ENCODE peak calls at places on chromosomes 13 and 19, in ten cellular contexts. I, B, X, P, A, O, M, V, Z and T are unnamed samples.

GRCh38 chr13:49374585-49375290 is 69.1 kb downstream of the CAB39L start:
- DNase-seq in I (no peak), B (no peak), X (no peak), P (no peak), A (no peak), O (no peak), M (no peak), V (no peak), Z (no peak), T (no peak)

GRCh38 chr19:1042689-1043511 is 3.0 kb downstream of the ABCA7 start:
- DNase-seq in I (no peak), B (peak; percentile 46), X (no peak), P (no peak), A (no peak), O (peak; percentile 75), M (no peak), V (peak; percentile 64), Z (no peak), T (peak; percentile 74)

GRCh38 chr13:23705578-23705977 is 135.4 kb downstream of the TNFRSF19 start:
- DNase-seq in I (no peak), B (no peak), X (no peak), P (no peak), A (no peak), O (no peak), M (no peak), V (no peak), Z (no peak), T (no peak)

GRCh38 chr19:7597689-7598088 is 2.0 kb downstream of the CAMSAP3 start:
- DNase-seq in I (no peak), B (no peak), X (no peak), P (peak; percentile 59), A (no peak), O (no peak), M (no peak), V (no peak), Z (no peak), T (no peak)

GRCh38 chr19:18211683-18212082 is 7.8 kb upstream of the RAB3A start:
- DNase-seq in I (no peak), B (no peak), X (no peak), P (no peak), A (no peak), O (no peak), M (no peak), V (no peak), Z (no peak), T (no peak)

GRCh38 chr19:7238091-7238490 is 56.1 kb downstream of the INSR start:
- DNase-seq in I (no peak), B (no peak), X (no peak), P (no peak), A (no peak), O (no peak), M (no peak), V (no peak), Z (no peak), T (no peak)

GRCh38 chr13:71865858-71866172 is 1.2 kb downstream of the DACH1 start:
- DNase-seq in I (no peak), B (no peak), X (no peak), P (no peak), A (peak; percentile 18), O (peak; percentile 82), M (no peak), V (peak; percentile 55), Z (peak; percentile 35), T (peak; percentile 45)

GRCh38 chr13:36057041-36057440 is 74.1 kb downstream of the DCLK1 start:
- DNase-seq in I (no peak), B (no peak), X (no peak), P (no peak), A (no peak), O (no peak), M (no peak), V (no peak), Z (peak; percentile 11), T (no peak)

GRCh38 chr19:42032428-42032827 is 37.6 kb downstream of the GRIK5 start:
- DNase-seq in I (no peak), B (no peak), X (no peak), P (no peak), A (no peak), O (no peak), M (peak; percentile 66), V (peak; percentile 1), Z (no peak), T (no peak)

GRCh38 chr13:73464758-73465628 is 406.2 kb downstream of the KLF5 start:
- DNase-seq in I (no peak), B (no peak), X (no peak), P (no peak), A (no peak), O (no peak), M (no peak), V (no peak), Z (no peak), T (no peak)

GRCh38 chr19:55467236-55468053 is 2.9 kb upstream of the C19orf85 start:
- DNase-seq in I (peak; percentile 74), B (peak; percentile 80), X (peak; percentile 57), P (peak; percentile 65), A (peak; percentile 69), O (peak; percentile 93), M (peak; percentile 59), V (peak; percentile 83), Z (peak; percentile 70), T (peak; percentile 83)

GRCh38 chr13:30846844-30847243 is 59.2 kb upstream of the MEDAG start:
- DNase-seq in I (no peak), B (no peak), X (no peak), P (no peak), A (no peak), O (no peak), M (no peak), V (no peak), Z (no peak), T (no peak)

GRCh38 chr13:73943137-73943964 is 190.9 kb downstream of the KLF12 start:
- DNase-seq in I (no peak), B (no peak), X (peak; percentile 63), P (no peak), A (no peak), O (no peak), M (peak; percentile 25), V (no peak), Z (no peak), T (no peak)

GRCh38 chr19:19488041-19488874 is 27.1 kb downstream of the TSSK6 start:
- DNase-seq in I (peak; percentile 43), B (peak; percentile 63), X (no peak), P (peak; percentile 58), A (no peak), O (no peak), M (peak; percentile 36), V (peak; percentile 59), Z (peak; percentile 24), T (peak; percentile 72)

GRCh38 chr19:7534531-7534980 is 961 bp upstream of the PNPLA6 start:
- DNase-seq in I (peak; percentile 76), B (peak; percentile 64), X (no peak), P (peak; percentile 57), A (peak; percentile 63), O (no peak), M (peak; percentile 44), V (peak; percentile 71), Z (peak; percentile 89), T (peak; percentile 62)

GRCh38 chr19:18613589-18614234 is 1.0 kb downstream of the TMEM59L start:
- DNase-seq in I (no peak), B (no peak), X (no peak), P (no peak), A (no peak), O (no peak), M (no peak), V (no peak), Z (peak; percentile 52), T (no peak)

DNA sequence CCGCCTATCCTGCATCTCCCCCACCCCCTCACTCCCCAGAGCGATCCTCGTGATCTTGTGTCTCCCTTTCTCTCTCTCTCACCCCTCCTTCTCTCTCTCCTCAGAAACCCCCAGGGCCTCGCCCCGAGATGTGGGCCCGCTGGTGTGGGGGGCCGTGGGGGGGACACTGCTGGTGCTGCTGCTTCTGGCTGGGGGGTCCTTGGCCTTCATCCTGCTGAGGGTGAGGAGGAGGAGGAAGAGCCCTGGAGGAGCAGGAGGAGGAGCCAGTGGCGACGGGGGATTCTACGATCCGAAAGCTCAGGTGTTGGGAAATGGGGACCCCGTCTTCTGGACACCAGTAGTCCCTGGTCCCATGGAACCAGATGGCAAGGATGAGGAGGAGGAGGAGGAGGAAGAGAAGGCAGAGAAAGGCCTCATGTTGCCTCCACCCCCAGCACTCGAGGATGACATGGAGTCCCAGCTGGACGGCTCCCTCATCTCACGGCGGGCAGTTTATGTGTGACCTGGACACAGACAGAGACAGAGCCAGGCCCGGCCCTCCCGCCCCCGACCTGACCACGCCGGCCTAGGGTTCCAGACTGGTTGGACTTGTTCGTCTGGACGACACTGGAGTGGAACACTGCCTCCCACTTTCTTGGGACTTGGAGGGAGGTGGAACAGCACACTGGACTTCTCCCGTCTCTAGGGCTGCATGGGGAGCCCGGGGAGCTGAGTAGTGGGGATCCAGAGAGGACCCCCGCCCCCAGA is 12.8 kb upstream of the TOMM40 start:
- DNase-seq in I (no peak), B (no peak), X (no peak), P (no peak), A (no peak), O (no peak), M (no peak), V (no peak), Z (no peak), T (no peak)
- H3K36me3 ChIP-seq in I (peaks cover 66% of the 10 kb centered on the region), B (no peaks in the 10 kb centered on the region), X (no peaks in the 10 kb centered on the region), P (peaks cover 10% of the 10 kb centered on the region), A (peaks cover 59% of the 10 kb centered on the region), O (peaks cover 26% of the 10 kb centered on the region), M (peaks cover 21% of the 10 kb centered on the region), V (peaks cover 5% of the 10 kb centered on the region), Z (no peaks in the 10 kb centered on the region), T (no peaks in the 10 kb centered on the region)

DNA sequence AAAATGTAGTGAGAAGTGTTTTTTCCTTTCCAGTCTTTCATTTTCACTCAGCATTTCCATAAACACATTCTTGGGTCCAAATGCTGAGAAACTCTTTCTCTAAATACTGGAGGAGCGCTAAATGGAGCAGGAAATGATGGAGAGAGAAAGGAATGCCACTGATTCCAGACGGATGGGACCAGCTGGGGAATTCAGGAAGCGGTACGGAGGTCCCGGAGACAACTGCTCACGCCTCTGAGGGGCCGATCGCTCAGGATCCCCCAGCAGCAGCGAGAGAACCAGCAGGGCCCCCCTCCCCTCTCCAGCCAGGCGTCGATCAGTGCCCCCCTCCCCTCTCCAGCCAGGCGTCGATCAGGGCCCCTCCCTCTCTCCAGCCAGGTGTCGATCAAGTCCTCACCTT is 13.2 kb downstream of the RASA3 start:
- DNase-seq in I (peak; percentile 48), B (no peak), X (no peak), P (peak; percentile 42), A (no peak), O (no peak), M (no peak), V (peak; percentile 58), Z (peak; percentile 77), T (no peak)
- H3K4me3 ChIP-seq in I (peak overlapping the region; percentile 3), B (no peak overlapping the region), X (peak overlapping the region; percentile 65), P (no peak overlapping the region), A (peak overlapping the region; percentile 32), O (no peak overlapping the region), M (no peak overlapping the region), V (no peak overlapping the region), Z (no peak overlapping the region), T (no peak overlapping the region)

GRCh38 chr13:110415669-110416068 is 108.6 kb downstream of the COL4A2 start:
- DNase-seq in I (no peak), B (no peak), X (no peak), P (no peak), A (no peak), O (no peak), M (peak; percentile 28), V (no peak), Z (no peak), T (no peak)
- H3K4me1 ChIP-seq in I (peaks cover 71% of the 10 kb centered on the region), B (peaks cover 18% of the 10 kb centered on the region), X (no peaks in the 10 kb centered on the region), P (peaks cover 20% of the 10 kb centered on the region), A (peaks cover 95% of the 10 kb centered on the region), O (peaks cover 11% of the 10 kb centered on the region), M (no peaks in the 10 kb centered on the region), V (peaks cover 40% of the 10 kb centered on the region), Z (no peaks in the 10 kb centered on the region), T (peaks cover 3% of the 10 kb centered on the region)

GRCh38 chr19:5108123-5108613 is 139.3 kb downstream of the KDM4B start:
- DNase-seq in I (no peak), B (no peak), X (no peak), P (no peak), A (no peak), O (no peak), M (no peak), V (no peak), Z (no peak), T (no peak)
- H3K36me3 ChIP-seq in I (peaks cover 39% of the 10 kb centered on the region), B (no peaks in the 10 kb centered on the region), X (peaks cover 11% of the 10 kb centered on the region), P (no peaks in the 10 kb centered on the region), A (peaks cover 51% of the 10 kb centered on the region), O (peaks cover 30% of the 10 kb centered on the region), M (no peaks in the 10 kb centered on the region), V (no peaks in the 10 kb centered on the region), Z (no peaks in the 10 kb centered on the region), T (no peaks in the 10 kb centered on the region)